ENCODE peak calls at places on chromosomes 11 and 22, in six cellular contexts. U is IMR-90, P is mesenchymal stem cell, Z is H9, B is neuronal stem cell, O is H1. V is an unnamed sample.

GRCh38 chr22:46853191-46853590 is 90.7 kb downstream of the TBC1D22A start:
- DNase-seq in P (no peak), B (no peak), Z (no peak), O (no peak), U (no peak), V (no peak)

GRCh38 chr11:67282876-67283371 is 6.2 kb upstream of the ANKRD13D start:
- DNase-seq in Z (no peak), B (no peak), P (no peak), O (no peak), U (no peak), V (no peak)

GRCh38 chr11:107593941-107594340 is 3.0 kb downstream of the ELMOD1 start:
- DNase-seq in Z (no peak), U (no peak), P (no peak), O (no peak), B (no peak), V (no peak)

GRCh38 chr11:126140932-126141291 is 70.5 kb downstream of the RPUSD4 start:
- DNase-seq in B (no peak), P (peak), O (no peak), Z (no peak), U (peak), V (no peak)

GRCh38 chr11:16924826-16925494 is 89.3 kb downstream of the PLEKHA7 start:
- DNase-seq in U (no peak), Z (peak), B (peak), P (no peak), O (peak), V (peak)

GRCh38 chr11:132770802-132771545 is 761.3 kb downstream of the OPCML start:
- DNase-seq in B (no peak), Z (no peak), P (no peak), U (no peak), O (no peak), V (peak)

GRCh38 chr11:67002921-67003411 is 20.0 kb upstream of the SYT12 start:
- DNase-seq in O (no peak), U (no peak), P (no peak), Z (peak), B (no peak), V (no peak)

GRCh38 chr11:69388661-69389060 is 92.8 kb upstream of the LINC01488 start:
- DNase-seq in P (no peak), O (no peak), U (no peak), B (no peak), Z (no peak), V (no peak)

GRCh38 chr11:121443688-121444275 is 8.3 kb upstream of the SORL1 start:
- DNase-seq in Z (no peak), B (no peak), P (no peak), U (no peak), O (no peak), V (no peak)

GRCh38 chr11:121191787-121192186 is 90.7 kb downstream of the TECTA start:
- DNase-seq in U (no peak), Z (no peak), P (no peak), O (no peak), B (no peak), V (no peak)

GRCh38 chr11:117861151-117862018 is 15.1 kb downstream of the FXYD6 start:
- DNase-seq in U (no peak), B (peak), P (no peak), Z (peak), O (peak), V (peak)

GRCh38 chr11:10742460-10743208 is 8.4 kb upstream of the CTR9 start:
- DNase-seq in U (peak), O (no peak), B (no peak), Z (no peak), P (peak), V (no peak)

GRCh38 chr11:42066113-42066512 is 606.7 kb upstream of the LRRC4C start:
- DNase-seq in B (no peak), Z (peak), O (no peak), P (no peak), U (no peak), V (peak)

GRCh38 chr11:94525933-94526332 is 13.7 kb downstream of the C11orf97 start:
- DNase-seq in B (peak), U (peak), Z (no peak), O (no peak), P (no peak), V (no peak)

GRCh38 chr11:125376117-125376516 is 119.9 kb downstream of the FEZ1 start:
- DNase-seq in O (no peak), Z (peak), U (no peak), B (no peak), P (no peak), V (peak)

GRCh38 chr22:19823638-19824196 is 31.0 kb downstream of the GNB1L start:
- DNase-seq in O (peak), P (no peak), Z (peak), U (no peak), B (no peak), V (peak)

GRCh38 chr11:14894657-14895598 is 2.9 kb upstream of the CYP2R1 start:
- DNase-seq in O (no peak), B (no peak), Z (no peak), U (peak), P (peak), V (peak)

GRCh38 chr11:110912437-110912836 is 200.2 kb upstream of the ARHGAP20 start:
- DNase-seq in P (no peak), U (no peak), B (no peak), Z (no peak), O (no peak), V (no peak)

GRCh38 chr22:27115816-27116256 is 458.4 kb downstream of the MIAT start:
- DNase-seq in B (no peak), Z (no peak), O (no peak), U (peak), P (peak), V (peak)

GRCh38 chr11:2380807-2381350 is 3.8 kb downstream of the CD81 start:
- DNase-seq in O (no peak), P (peak), U (no peak), B (no peak), Z (no peak), V (no peak)

GRCh38 chr22:47437636-47438035 is 675.2 kb downstream of the TBC1D22A start:
- DNase-seq in U (no peak), P (no peak), B (no peak), O (no peak), Z (no peak), V (no peak)

GRCh38 chr11:35282226-35282882 is 137.0 kb downstream of the SLC1A2 start:
- DNase-seq in Z (no peak), O (no peak), P (peak), U (peak), B (no peak), V (no peak)

GRCh38 chr22:27630754-27631153 is 170.8 kb downstream of the MN1 start:
- DNase-seq in P (no peak), Z (peak), B (no peak), O (peak), U (no peak), V (peak)

GRCh38 chr11:102678022-102678421 is 27.5 kb downstream of the MMP27 start:
- DNase-seq in Z (no peak), P (no peak), O (no peak), U (no peak), B (no peak), V (no peak)
- H3K4ac ChIP-seq in Z (no peak), P (no peak), O (no peak), U (no peak), B (no peak), V (no peak)

GRCh38 chr22:39734866-39735265 is 158.7 kb downstream of the ENTHD1 start:
- DNase-seq in Z (no peak), U (no peak), O (no peak), P (no peak), B (no peak), V (no peak)
- H2BK15ac ChIP-seq in Z (no peak), U (no peak), O (no peak), P (no peak), B (no peak), V (no peak)

DNA sequence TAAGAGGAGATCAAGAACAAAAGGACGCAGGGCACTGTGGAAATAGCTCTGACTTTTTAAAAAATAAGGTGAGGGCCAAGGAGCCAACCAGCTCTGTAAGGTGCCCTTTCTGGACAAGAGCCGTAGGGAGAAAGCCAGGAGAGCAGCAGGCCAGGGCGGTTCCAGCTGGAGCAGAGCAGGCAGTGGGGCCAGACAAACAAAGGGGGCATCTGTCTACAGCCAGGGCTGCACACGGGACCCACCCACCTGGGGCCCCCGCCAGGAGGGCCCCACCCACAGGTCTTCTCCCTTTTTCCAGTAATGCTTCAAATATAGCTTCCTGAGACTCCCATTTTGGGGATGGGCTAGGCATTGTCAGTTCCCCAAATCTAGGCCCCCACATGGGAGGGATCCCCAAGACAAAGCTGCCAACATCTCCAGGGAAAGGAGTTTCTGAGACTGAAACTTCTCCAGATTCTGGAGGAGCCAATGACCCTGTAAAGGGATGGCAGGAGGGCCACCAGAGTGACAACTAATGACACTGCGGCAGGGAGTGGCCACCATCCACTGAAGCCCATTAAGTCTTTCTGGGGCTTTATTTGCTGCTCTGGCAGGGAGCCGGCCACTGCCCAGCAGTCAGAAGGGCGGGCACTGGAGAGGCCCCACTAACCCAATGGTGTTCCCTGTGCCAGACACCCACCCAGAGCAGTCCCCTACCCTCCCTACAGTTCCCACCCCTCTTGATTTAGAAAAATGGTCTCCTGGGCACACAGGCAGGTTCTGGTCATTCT is 1.9 kb downstream of the ZFTA start:
- DNase-seq in P (no peak), O (no peak), U (no peak), Z (no peak), B (no peak), V (no peak)
- H3K18ac ChIP-seq in P (no peak), O (no peak), U (no peak), Z (no peak), B (no peak), V (no peak)

DNA sequence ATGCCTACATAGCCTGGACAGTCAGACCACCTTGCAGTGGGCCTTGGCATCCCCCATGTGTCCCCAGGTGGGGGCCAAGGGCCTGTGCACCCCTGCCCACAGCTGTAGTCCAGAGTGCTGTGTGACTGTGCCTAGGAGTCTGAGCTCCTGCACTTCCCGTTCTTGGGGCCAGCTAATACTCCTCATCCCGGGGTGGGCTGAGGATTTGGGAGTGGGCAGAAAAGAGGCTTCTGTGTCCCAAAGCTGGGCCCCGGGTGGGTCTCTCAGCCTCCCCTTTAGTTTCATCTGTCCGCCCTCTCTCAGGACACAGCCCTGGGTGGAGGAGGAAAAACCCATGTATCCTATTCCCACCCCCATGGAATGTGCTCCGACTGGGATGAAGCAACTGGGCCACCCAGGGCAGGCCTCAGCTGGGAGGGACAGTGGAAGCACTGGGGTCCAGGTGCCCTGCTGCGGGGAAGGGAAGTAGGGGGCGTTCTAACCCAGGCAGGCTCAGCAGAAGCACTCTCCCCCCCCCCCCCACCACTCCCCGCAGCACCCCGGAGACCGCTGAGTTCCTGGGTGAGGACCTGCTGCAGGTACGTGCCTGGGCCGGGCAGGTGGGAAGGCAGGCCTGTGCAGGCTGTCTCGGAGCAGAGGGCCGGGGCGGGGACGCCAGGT is 1.3 kb downstream of the SH3BP1 start:
- DNase-seq in Z (no peak), O (no peak), P (peak), U (no peak), B (no peak), V (no peak)
- H3K4ac ChIP-seq in Z (no peak), O (no peak), P (peak), U (peak), B (no peak), V (no peak)

GRCh38 chr11:86621854-86622253 is 50.6 kb downstream of the ME3 start:
- DNase-seq in O (no peak), Z (no peak), P (no peak), B (no peak), U (no peak), V (no peak)

GRCh38 chr11:86624366-86624765 is 48.0 kb downstream of the ME3 start:
- DNase-seq in O (no peak), B (no peak), U (no peak), Z (no peak), P (peak), V (no peak)

GRCh38 chr11:86623041-86623621 is 49.3 kb downstream of the ME3 start:
- DNase-seq in B (no peak), Z (no peak), U (no peak), O (no peak), P (no peak), V (no peak)

GRCh38 chr11:86625544-86625943 is 46.9 kb downstream of the ME3 start:
- DNase-seq in O (no peak), B (no peak), P (no peak), U (no peak), Z (no peak), V (no peak)

DNA sequence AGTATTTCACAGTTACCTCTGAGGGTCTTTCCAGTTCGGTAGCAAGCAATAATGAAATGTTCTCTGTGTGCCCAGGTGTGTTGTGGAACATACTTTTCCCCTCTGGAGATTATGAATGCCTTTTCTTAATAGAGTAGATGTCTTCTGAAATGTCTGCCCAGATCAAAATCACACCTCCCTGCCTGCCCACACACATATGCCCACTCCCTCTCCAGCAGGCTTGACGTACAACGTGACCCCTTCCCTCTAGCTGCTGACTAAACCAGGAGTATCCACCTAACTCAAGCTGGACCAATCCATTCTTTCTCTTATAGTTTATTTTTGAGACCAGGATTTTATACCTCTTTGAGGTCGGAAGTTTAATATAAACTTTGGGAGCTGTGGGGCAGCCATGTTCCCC is 48.7 kb downstream of the ME3 start:
- DNase-seq in P (no peak), U (no peak), Z (no peak), O (no peak), B (no peak), V (no peak)
- H2BK15ac ChIP-seq in P (no peak), U (no peak), Z (no peak), O (no peak), B (no peak), V (no peak)

DNA sequence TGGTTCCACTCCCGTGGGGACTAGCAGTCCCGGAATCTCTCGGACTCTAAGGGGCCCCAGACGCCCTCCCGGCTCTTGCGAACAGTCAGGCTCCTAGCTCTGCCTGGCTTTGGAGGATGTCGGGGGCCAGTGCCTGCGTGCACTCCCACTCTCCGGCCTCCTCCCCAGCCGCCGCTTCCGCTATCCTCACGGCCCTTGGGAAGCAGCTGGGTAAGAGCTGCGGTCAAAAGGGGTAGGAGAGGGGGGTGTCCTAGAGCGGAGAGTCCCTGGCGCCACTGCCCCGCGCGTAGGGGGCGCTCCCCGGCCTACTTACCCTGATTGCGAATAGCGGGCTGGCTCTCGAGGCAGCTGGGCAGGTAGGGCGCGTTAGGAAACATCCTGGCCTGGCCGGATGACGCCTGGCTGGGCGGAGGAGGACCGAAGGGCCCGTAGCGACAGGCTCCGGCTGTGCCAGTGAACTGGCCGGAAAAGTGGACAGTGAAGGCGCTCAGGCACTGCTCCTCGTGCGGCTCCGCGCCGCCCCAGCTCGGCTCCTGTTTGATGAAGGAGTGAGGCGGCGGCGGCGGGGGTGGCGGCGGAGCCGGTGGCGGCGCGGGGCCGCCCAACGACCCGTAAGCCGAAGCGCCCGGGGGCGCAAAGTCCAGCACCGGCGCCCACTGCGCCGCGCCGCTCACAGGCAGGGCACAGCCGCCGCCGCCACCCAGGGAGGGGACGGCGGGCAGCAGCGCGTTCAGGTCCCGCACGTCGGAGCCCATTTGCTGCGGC is 770 bp downstream of the WT1 start:
- DNase-seq in O (peak), B (no peak), Z (peak), P (no peak), U (no peak), V (peak)
- H3K18ac ChIP-seq in O (no peak), B (peak), Z (no peak), P (no peak), U (no peak), V (no peak)

GRCh38 chr22:48494968-48495750 is 1332.5 kb downstream of the BRD1 start:
- DNase-seq in U (no peak), P (no peak), Z (no peak), O (no peak), B (no peak), V (peak)
- H3K4ac ChIP-seq in U (no peak), P (no peak), Z (no peak), O (no peak), B (no peak), V (no peak)

GRCh38 chr22:25136953-25137576 is 62.6 kb upstream of the CRYBB3 start:
- DNase-seq in Z (no peak), O (no peak), P (no peak), U (no peak), B (no peak), V (no peak)

GRCh38 chr22:25131198-25131887 is 68.3 kb upstream of the CRYBB3 start:
- DNase-seq in O (no peak), B (no peak), U (no peak), Z (no peak), P (no peak), V (no peak)

GRCh38 chr22:25130462-25130861 is 69.2 kb upstream of the CRYBB3 start:
- DNase-seq in Z (no peak), U (no peak), B (no peak), P (no peak), O (no peak), V (no peak)

GRCh38 chr22:25134451-25134850 is 65.2 kb upstream of the CRYBB3 start:
- DNase-seq in B (no peak), O (no peak), P (no peak), Z (no peak), U (no peak), V (no peak)

GRCh38 chr22:25134028-25134427 is 65.6 kb upstream of the CRYBB3 start:
- DNase-seq in U (no peak), O (no peak), P (no peak), Z (no peak), B (no peak), V (no peak)
- H2BK15ac ChIP-seq in U (no peak), O (no peak), P (no peak), Z (no peak), B (no peak), V (no peak)